ENCODE peak calls at places on chromosomes 12 and 14, in six cellular contexts. W is osteocyte, X is nephron progenitor cell, K is fibroblast of lung, N is A549, F is AG09309. G is an unnamed sample.

GRCh38 chr14:68593806-68594536 is 198.9 kb downstream of the ZFP36L1 start:
- DNase-seq in W (no peak), N (peak), K (peak), X (peak), F (no peak), G (peak)

GRCh38 chr14:100440758-100441203 is 117.6 kb downstream of the SLC25A47 start:
- DNase-seq in X (no peak), K (no peak), N (no peak), W (peak), F (no peak), G (peak)

GRCh38 chr14:77200406-77200985 is 18.9 kb downstream of the TMEM63C start:
- DNase-seq in N (no peak), K (no peak), F (no peak), X (no peak), W (no peak), G (no peak)

GRCh38 chr14:67280506-67280905 is 39.3 kb downstream of the PALS1 start:
- DNase-seq in W (no peak), K (no peak), N (no peak), X (no peak), F (no peak), G (no peak)

GRCh38 chr12:51441583-51441982 is 17.0 kb downstream of the SLC4A8 start:
- DNase-seq in W (no peak), K (peak), F (peak), N (no peak), X (no peak), G (peak)

GRCh38 chr14:101497910-101498860 is 63.1 kb upstream of the DIO3 start:
- DNase-seq in X (no peak), F (no peak), N (no peak), K (no peak), W (no peak), G (no peak)

GRCh38 chr12:110117948-110118685 is 6.0 kb upstream of the IFT81 start:
- DNase-seq in N (no peak), K (no peak), X (no peak), W (no peak), F (no peak), G (no peak)

GRCh38 chr12:25839470-25839869 is 119.0 kb upstream of the RASSF8 start:
- DNase-seq in N (peak), F (no peak), W (no peak), X (no peak), K (peak), G (peak)

GRCh38 chr14:100294213-100294962 is 11.9 kb downstream of the SLC25A29 start:
- DNase-seq in W (no peak), F (no peak), N (no peak), X (no peak), K (no peak), G (no peak)

GRCh38 chr12:12612403-12612802 is 727 bp downstream of the CREBL2 start:
- DNase-seq in F (no peak), K (peak), X (no peak), W (no peak), N (peak), G (peak)

GRCh38 chr14:68440776-68441175 is 352.1 kb downstream of the ZFP36L1 start:
- DNase-seq in K (peak), F (no peak), N (peak), X (no peak), W (no peak), G (no peak)

GRCh38 chr14:71686677-71687076 is 245.6 kb upstream of the RGS6 start:
- DNase-seq in X (no peak), K (peak), N (no peak), W (no peak), F (peak), G (peak)

GRCh38 chr14:29521526-29522137 is 406.0 kb downstream of the PRKD1 start:
- DNase-seq in N (no peak), W (no peak), F (no peak), K (no peak), X (peak), G (peak)

GRCh38 chr12:50504798-50505385 is at the start of gene DIP2B:
- DNase-seq in K (peak), F (peak), W (peak), X (peak), N (peak), G (peak)

GRCh38 chr14:61098711-61099110 is 117.7 kb downstream of the SLC38A6 start:
- DNase-seq in W (no peak), K (no peak), X (no peak), N (no peak), F (no peak), G (no peak)

GRCh38 chr12:28059678-28060077 is 87.1 kb upstream of the PTHLH start:
- DNase-seq in F (no peak), N (no peak), X (no peak), K (no peak), W (no peak), G (no peak)

GRCh38 chr12:116121453-116121871 is 156.0 kb downstream of the MED13L start:
- DNase-seq in N (no peak), W (no peak), F (no peak), K (peak), X (no peak), G (peak)

GRCh38 chr14:94819531-94819930 is 49.6 kb upstream of the GSC start:
- DNase-seq in F (no peak), W (no peak), X (no peak), N (no peak), K (no peak), G (no peak)

GRCh38 chr14:103537175-103537990 is 8.4 kb downstream of the TRMT61A start:
- DNase-seq in F (no peak), K (peak), X (no peak), W (no peak), N (no peak), G (no peak)

GRCh38 chr14:104889374-104889755 is 24.3 kb downstream of the CEP170B start:
- DNase-seq in K (no peak), N (no peak), X (no peak), F (no peak), W (no peak), G (no peak)

GRCh38 chr12:6049587-6049986 is 74.9 kb downstream of the VWF start:
- DNase-seq in W (no peak), F (no peak), N (no peak), X (no peak), K (no peak), G (peak)

GRCh38 chr14:32073537-32074189 is 3.4 kb upstream of the ARHGAP5 start:
- DNase-seq in K (peak), F (peak), N (peak), W (no peak), X (peak), G (peak)

GRCh38 chr14:24802236-24802635 is 168.2 kb upstream of the GZMB start:
- DNase-seq in W (no peak), N (no peak), X (no peak), K (no peak), F (no peak), G (no peak)

GRCh38 chr14:103382375-103382774 is 2.8 kb upstream of the MARK3 start:
- DNase-seq in X (no peak), K (peak), W (no peak), F (no peak), N (peak), G (peak)

GRCh38 chr12:80702889-80703605 is 4.4 kb upstream of the MYF6 start:
- DNase-seq in X (no peak), F (peak), W (no peak), K (peak), N (no peak), G (peak)

GRCh38 chr12:67116134-67116533 is 153.0 kb upstream of the CAND1 start:
- DNase-seq in W (no peak), X (no peak), K (no peak), N (no peak), F (no peak), G (no peak)

GRCh38 chr14:20614038-20614840 is 23.1 kb upstream of the RNASE12 start:
- DNase-seq in F (no peak), X (peak), K (no peak), W (no peak), N (peak), G (peak)

GRCh38 chr12:82781288-82782078 is 94.8 kb downstream of the TMTC2 start:
- DNase-seq in F (no peak), N (no peak), W (no peak), K (no peak), X (no peak), G (no peak)

GRCh38 chr12:93006655-93007208 is 77.6 kb upstream of the EEA1 start:
- DNase-seq in F (no peak), X (no peak), W (no peak), K (no peak), N (no peak), G (no peak)

GRCh38 chr14:31060253-31060875 is 34.2 kb upstream of the STRN3 start:
- DNase-seq in N (no peak), X (no peak), F (no peak), W (no peak), K (no peak), G (no peak)

GRCh38 chr12:47534695-47535094 is 171.1 kb downstream of the RPAP3 start:
- DNase-seq in F (no peak), X (no peak), W (no peak), N (no peak), K (peak), G (peak)

GRCh38 chr14:89775161-89775560 is 179.4 kb downstream of the EFCAB11 start:
- DNase-seq in F (no peak), W (no peak), N (no peak), K (no peak), X (no peak), G (no peak)

GRCh38 chr14:70098257-70098809 is 90.4 kb downstream of the SLC8A3 start:
- DNase-seq in W (no peak), X (no peak), K (peak), N (no peak), F (no peak), G (peak)

GRCh38 chr12:126286203-126286602 is 1221.0 kb downstream of the AACS start:
- DNase-seq in N (no peak), W (no peak), K (no peak), F (no peak), X (no peak), G (no peak)

GRCh38 chr12:47147749-47148148 is 68.0 kb upstream of the AMIGO2 start:
- DNase-seq in W (no peak), K (no peak), X (no peak), F (no peak), N (no peak), G (no peak)

GRCh38 chr12:49567302-49567610 is 686 bp downstream of the MCRS1 start:
- DNase-seq in F (no peak), X (no peak), N (no peak), K (no peak), W (no peak), G (no peak)

GRCh38 chr12:95543305-95543704 is 8.0 kb downstream of the USP44 start:
- DNase-seq in X (no peak), F (no peak), K (no peak), W (no peak), N (no peak), G (no peak)

GRCh38 chr12:89267404-89267803 is 84.9 kb downstream of the DUSP6 start:
- DNase-seq in X (no peak), W (no peak), F (no peak), K (no peak), N (no peak), G (no peak)

GRCh38 chr14:92914087-92914656 is 8.8 kb upstream of the CHGA start:
- DNase-seq in K (peak), F (no peak), W (no peak), X (peak), N (no peak), G (peak)

GRCh38 chr14:53192023-53192422 is 38.9 kb upstream of the DDHD1 start:
- DNase-seq in N (no peak), K (no peak), X (no peak), F (no peak), W (no peak), G (no peak)

GRCh38 chr14:53190938-53191337 is 37.8 kb upstream of the DDHD1 start:
- DNase-seq in F (no peak), K (no peak), N (no peak), W (no peak), X (no peak), G (peak)

GRCh38 chr14:53187921-53188463 is 34.9 kb upstream of the DDHD1 start:
- DNase-seq in N (no peak), X (no peak), K (no peak), W (no peak), F (no peak), G (no peak)

GRCh38 chr14:53195949-53196348 is 42.8 kb upstream of the DDHD1 start:
- DNase-seq in K (no peak), X (no peak), F (no peak), N (no peak), W (no peak), G (no peak)

GRCh38 chr14:53193193-53193592 is 40.1 kb upstream of the DDHD1 start:
- DNase-seq in X (no peak), K (peak), N (no peak), W (no peak), F (no peak), G (peak)
- TF ChIP-seq CTCF in X (no peak), K (no peak), N (no peak), W (no peak), F (no peak), G (no peak)

GRCh38 chr12:34600592-34601462 is 578.5 kb downstream of the ALG10 start:
- DNase-seq in N (no peak), W (no peak), K (no peak), X (no peak), F (no peak), G (no peak)
- TF ChIP-seq CTCF in N (no peak), W (no peak), K (no peak), X (no peak), F (no peak), G (no peak)

GRCh38 chr12:83954071-83954789 is 958.4 kb downstream of the SLC6A15 start:
- DNase-seq in F (no peak), N (no peak), K (no peak), W (no peak), X (no peak), G (no peak)

GRCh38 chr12:83958997-83959396 is 953.6 kb downstream of the SLC6A15 start:
- DNase-seq in F (no peak), W (no peak), X (no peak), N (no peak), K (no peak), G (peak)

GRCh38 chr12:83960767-83961166 is 951.8 kb downstream of the SLC6A15 start:
- DNase-seq in N (no peak), F (no peak), K (no peak), W (no peak), X (no peak), G (no peak)

GRCh38 chr12:83954939-83955601 is 957.5 kb downstream of the SLC6A15 start:
- DNase-seq in X (no peak), N (peak), W (no peak), F (no peak), K (no peak), G (peak)
- TF ChIP-seq CTCF in X (no peak), N (peak), W (peak), F (peak), K (no peak), G (peak)

GRCh38 chr12:41368006-41368405 is 179.9 kb downstream of the PDZRN4 start:
- DNase-seq in K (no peak), F (no peak), N (peak), W (no peak), X (no peak), G (peak)
- TF ChIP-seq CTCF in K (no peak), F (no peak), N (no peak), W (no peak), X (no peak), G (peak)

DNA sequence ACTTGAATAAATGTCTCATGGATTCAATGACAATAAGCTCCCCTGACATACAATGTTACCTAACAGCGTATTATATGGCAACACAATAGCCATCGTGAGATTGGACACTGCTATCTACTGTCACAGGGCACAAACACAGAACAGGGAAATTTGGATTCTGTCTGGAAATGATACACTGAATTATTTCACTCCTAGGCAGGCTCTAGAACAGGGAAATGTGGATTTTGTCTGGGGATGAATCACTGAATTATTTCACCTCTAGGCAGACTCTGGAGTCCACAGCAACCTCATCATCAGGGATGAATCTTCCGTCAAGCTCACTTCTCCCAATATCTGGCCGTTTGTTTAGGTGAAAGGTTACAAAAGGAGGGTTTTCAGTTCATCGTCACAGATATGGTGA is 288.8 kb downstream of the TMEM132D start:
- DNase-seq in F (no peak), K (no peak), W (no peak), X (no peak), N (no peak), G (peak)
- TF ChIP-seq CTCF in F (no peak), K (no peak), W (no peak), X (no peak), N (no peak), G (no peak)

DNA sequence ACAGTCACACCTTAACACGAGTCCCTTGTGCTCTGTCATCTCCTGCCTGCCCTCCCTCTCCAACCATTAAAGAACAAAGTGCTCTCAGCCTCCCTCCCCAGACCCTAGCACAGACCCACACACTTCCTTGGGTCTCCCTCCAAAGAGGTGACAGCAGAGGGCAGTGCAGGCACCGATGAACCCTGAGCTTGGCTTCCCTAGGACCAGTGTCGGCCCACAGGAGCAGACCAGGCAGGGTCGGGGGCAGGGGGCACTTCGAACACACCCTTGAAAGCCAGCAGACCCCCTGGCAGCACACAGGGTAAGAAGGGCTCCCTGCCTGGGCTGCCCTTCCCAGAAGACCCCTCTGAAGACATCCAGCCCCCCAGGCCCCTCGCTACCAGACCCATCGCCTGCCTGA is 7.0 kb downstream of the CDK2AP1 start:
- DNase-seq in X (no peak), W (no peak), N (peak), K (no peak), F (no peak), G (no peak)
- TF ChIP-seq CTCF in X (no peak), W (peak), N (no peak), K (no peak), F (peak), G (peak)

DNA sequence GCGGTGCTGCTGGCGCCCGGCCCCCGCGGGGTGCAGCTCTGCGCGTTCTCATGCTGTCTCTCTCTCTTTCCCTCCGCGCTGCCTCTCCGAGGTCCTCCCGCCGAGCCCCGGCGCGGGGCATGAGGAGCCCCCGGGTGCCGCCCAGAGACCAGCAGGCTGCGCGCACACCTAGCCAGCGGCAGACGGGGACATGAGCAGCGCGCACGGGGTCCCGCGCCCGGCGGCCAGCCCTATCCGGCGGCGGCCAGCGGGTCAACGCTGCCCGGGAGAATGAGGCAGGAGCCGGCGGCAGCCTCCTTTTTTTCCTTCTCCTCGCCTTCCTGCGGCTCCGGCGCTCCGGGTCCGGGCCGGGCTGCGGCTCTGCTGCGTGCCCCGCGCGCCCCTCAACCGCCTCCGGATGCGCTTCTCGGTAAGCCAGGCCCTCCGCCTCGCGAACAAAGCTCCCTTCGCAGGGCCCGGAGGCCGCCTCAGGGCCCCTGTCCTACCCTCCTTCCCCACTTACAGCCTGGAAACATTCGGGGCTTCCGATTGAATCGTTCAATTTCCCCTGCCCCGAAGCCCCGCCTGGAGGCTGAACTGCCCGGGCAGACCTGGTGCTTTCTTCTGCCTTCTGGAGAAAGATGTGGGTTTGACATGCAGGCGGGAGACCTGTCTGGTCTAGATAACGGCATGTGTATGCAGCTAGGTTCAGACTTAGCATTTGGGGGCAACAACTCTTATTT is at the start of gene TUNAR:
- DNase-seq in X (peak), F (no peak), N (no peak), K (no peak), W (no peak), G (no peak)
- TF ChIP-seq CTCF in X (no peak), F (no peak), N (no peak), K (no peak), W (no peak), G (no peak)

DNA sequence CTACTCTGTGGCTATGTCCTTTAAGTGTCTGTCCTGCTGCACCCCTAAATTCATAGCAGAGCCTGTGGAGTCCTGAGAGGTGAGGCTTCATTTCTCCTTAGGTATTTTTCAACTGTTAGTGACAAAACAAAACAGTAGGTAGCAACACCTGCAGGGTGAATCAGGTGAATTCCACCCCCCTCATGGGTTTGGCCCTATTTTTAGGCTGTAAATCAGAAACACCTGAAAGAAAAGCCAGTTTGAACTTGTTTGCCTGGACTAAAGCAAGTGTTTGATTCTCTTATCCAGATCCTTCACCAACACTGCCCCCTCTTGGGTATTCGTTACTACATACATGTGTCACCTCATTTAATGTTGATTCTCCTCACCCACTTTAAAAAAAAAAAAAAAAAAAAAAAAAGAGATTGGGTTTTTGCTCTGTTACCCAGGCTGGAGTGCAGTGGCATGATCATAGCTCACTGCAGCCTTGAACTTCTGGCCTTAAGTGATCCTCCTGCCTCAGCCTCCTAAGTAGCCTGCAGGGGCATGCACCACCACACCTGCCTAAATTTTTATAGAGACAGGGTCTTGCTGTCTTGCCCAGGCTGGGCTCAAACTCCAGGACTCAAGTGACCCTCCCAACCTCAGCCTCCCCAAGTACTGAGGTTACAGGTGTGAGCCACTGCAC is 10.3 kb downstream of the TBPL2 start:
- DNase-seq in K (peak), N (peak), F (peak), X (no peak), W (no peak), G (peak)
- TF ChIP-seq CTCF in K (peak), N (peak), F (peak), X (peak), W (peak), G (peak)